ENCODE peak calls at places on chromosomes 6 and 20, in eight cellular contexts. Z is IMR-90; D is spleen; P is heart right ventricle; R is GM23248; T is CD4-positive, alpha-beta memory T cell; B is neural progenitor cell; S is K562. K is an unnamed sample. For H3K4me1, the result is how much of the 10 kb centered on the place peaks cover.

GRCh38 chr6:45350186-45350585 is 22.1 kb downstream of the RUNX2 start:
- DNase-seq in Z (peak), D (no peak), P (no peak), R (no peak), T (no peak), B (no peak), S (no peak), K (no peak)

GRCh38 chr20:51462566-51463276 is 79.8 kb downstream of the NFATC2 start:
- DNase-seq in Z (peak), D (peak), P (peak), R (peak), T (no peak), B (no peak), S (no peak), K (peak)

GRCh38 chr20:10492065-10492464 is 57.0 kb downstream of the SLX4IP start:
- DNase-seq in Z (peak), D (no peak), P (no peak), R (peak), T (no peak), B (no peak), S (no peak), K (no peak)

GRCh38 chr6:111685506-111685905 is 79.8 kb upstream of the TRAF3IP2 start:
- DNase-seq in Z (no peak), D (no peak), P (no peak), R (no peak), T (no peak), B (no peak), S (no peak), K (no peak)

GRCh38 chr6:75076009-75076408 is 129.8 kb downstream of the COL12A1 start:
- DNase-seq in Z (no peak), D (no peak), P (no peak), R (no peak), T (no peak), B (no peak), S (no peak), K (no peak)

GRCh38 chr6:168179702-168180382 is 100.8 kb upstream of the FRMD1 start:
- DNase-seq in Z (no peak), D (no peak), P (no peak), R (no peak), T (no peak), B (no peak), S (no peak), K (no peak)

GRCh38 chr20:47897461-47897860 is 112.2 kb upstream of the SULF2 start:
- DNase-seq in Z (no peak), D (no peak), P (no peak), R (no peak), T (no peak), B (no peak), S (no peak), K (no peak)

GRCh38 chr6:39794231-39794630 is 2.1 kb downstream of the DAAM2 start:
- DNase-seq in Z (no peak), D (no peak), P (no peak), R (no peak), T (no peak), B (no peak), S (no peak), K (no peak)

GRCh38 chr6:98839788-98840361 is 5.5 kb downstream of the POU3F2 start:
- DNase-seq in Z (peak), D (no peak), P (no peak), R (no peak), T (no peak), B (peak), S (peak), K (no peak)

GRCh38 chr6:167968091-167968490 is 29.4 kb upstream of the KIF25 start:
- DNase-seq in Z (no peak), D (no peak), P (no peak), R (peak), T (no peak), B (peak), S (peak), K (no peak)

GRCh38 chr6:138377844-138378243 is at the start of gene SMIM28:
- DNase-seq in Z (no peak), D (no peak), P (no peak), R (no peak), T (no peak), B (no peak), S (no peak), K (no peak)

GRCh38 chr20:2364014-2364413 is 16.7 kb upstream of the TGM6 start:
- DNase-seq in Z (no peak), D (no peak), P (no peak), R (peak), T (no peak), B (no peak), S (no peak), K (no peak)

DNA sequence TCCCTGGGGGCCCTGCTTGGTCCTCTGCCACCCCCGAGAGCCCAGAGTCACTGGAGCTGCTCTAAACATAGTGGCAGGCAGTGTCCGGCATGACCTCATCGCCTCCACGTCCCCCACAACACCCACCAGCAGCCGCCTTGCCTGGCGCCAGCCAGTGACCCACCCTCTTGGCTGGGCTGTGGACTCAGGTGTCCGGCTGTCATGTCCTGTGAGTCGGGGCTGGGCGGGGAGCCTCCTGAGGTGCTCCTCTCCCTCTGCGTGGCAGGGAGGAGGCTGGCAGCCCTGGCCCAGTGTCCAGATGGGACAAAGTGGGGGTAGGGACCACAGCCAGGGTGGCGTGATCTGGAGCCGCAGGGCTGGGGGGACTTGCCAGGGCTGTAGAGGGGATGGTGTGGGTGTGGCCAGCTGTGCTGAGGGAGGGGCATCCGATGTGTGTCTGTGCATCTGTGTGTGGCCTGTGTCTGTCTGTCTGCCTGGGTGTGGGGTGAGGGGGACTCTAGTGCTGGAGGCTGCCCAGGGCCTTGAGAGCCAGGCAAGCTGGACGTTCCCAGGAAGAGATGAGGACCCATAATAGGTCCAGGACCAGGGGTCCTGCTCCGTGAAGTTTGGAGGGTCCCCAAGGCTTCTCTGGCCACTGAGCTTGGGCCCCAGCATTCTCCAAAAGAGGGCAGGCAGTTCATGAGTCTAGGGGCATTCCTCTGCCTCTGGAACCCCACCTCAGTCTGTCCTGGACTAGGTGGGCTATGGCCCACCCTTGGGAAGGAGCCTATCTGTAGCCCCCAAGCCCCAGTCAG is 2.3 kb upstream of the SOX18 start:
- DNase-seq in Z (no peak), D (peak), P (peak), R (no peak), T (no peak), B (no peak), S (no peak), K (peak)
- H3K4me1 ChIP-seq in Z (under half), D (half or more), P (half or more), R (under half), T (under half), B (under half), S (half or more), K (under half)

GRCh38 chr20:370977-371754 is 9.4 kb upstream of the TRIB3 start:
- DNase-seq in Z (no peak), D (no peak), P (no peak), R (no peak), T (no peak), B (no peak), S (peak), K (no peak)
- H3K4me1 ChIP-seq in Z (under half), D (under half), P (under half), R (under half), T (under half), B (under half), S (half or more), K (under half)

DNA sequence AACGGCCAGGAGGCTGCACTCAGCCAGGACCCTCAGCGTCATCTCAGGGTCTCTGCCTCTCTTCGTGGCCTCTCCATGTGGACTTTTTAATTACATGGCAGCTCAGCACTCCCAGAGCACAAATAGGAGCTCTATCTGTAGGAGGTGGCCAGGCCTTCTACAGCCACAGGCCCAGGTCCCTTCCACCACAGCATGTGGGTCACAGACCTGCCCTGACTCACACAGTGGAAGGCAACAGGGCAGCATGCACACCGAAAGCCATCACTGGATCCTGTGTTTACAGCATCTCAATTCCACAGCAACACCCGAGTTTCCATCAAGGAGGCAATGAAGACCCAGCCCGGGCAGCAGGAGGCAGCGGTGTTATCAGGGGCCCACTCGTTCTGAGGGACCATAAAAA is 65.8 kb upstream of the CD93 start:
- DNase-seq in Z (no peak), D (no peak), P (peak), R (peak), T (no peak), B (no peak), S (peak), K (no peak)
- H3K4me1 ChIP-seq in Z (under half), D (half or more), P (half or more), R (half or more), T (under half), B (under half), S (half or more), K (under half)

GRCh38 chr20:18310592-18310991 is 22.3 kb downstream of the ZNF133 start:
- DNase-seq in Z (no peak), D (no peak), P (no peak), R (no peak), T (no peak), B (no peak), S (no peak), K (no peak)
- H3K4me1 ChIP-seq in Z (under half), D (under half), P (under half), R (under half), T (under half), B (under half), S (under half), K (under half)

GRCh38 chr6:2957696-2958330 is 13.6 kb downstream of the SERPINB6 start:
- DNase-seq in Z (no peak), D (no peak), P (peak), R (no peak), T (no peak), B (no peak), S (no peak), K (no peak)
- H3K4me1 ChIP-seq in Z (under half), D (half or more), P (half or more), R (under half), T (under half), B (under half), S (under half), K (under half)

DNA sequence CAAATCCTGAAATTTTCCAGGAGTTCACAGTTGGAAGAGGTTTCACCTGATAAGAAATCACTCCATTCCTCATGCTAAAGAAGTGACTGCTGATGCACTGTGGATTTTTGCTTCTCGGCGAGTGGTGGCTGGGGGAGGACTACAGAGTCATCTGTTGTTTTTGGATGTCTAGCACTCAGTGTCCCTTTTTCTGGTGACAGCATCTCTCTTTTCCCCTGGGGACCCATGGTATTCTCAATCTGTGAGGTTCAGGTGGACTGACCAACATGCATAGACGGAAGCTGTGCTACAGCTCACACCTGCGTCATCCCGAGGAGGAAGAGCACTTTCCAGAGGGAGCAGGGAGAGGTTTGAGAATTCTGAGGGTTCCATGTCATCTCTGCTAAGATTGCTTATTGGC is 42.7 kb upstream of the ZNF831 start:
- DNase-seq in Z (no peak), D (no peak), P (no peak), R (no peak), T (peak), B (no peak), S (no peak), K (no peak)
- H3K4me1 ChIP-seq in Z (under half), D (half or more), P (under half), R (under half), T (half or more), B (under half), S (under half), K (under half)